ENCODE peak calls at places on chromosomes 11 and 22, in nine cellular contexts. S is BJ, H is neural progenitor cell, R is astrocyte of the spinal cord, V is fibroblast of lung, C is psoas muscle, U is fibroblast of the aortic adventitia, N is prostate gland, M is GM23338. Z is an unnamed sample.

GRCh38 chr11:843818-844692 is 1.4 kb downstream of the TSPAN4 start:
- DNase-seq in U (peak; percentile 99), H (peak; percentile 91), N (peak; percentile 73), S (peak; percentile 83), V (peak; percentile 96), C (peak; percentile 96), M (peak; percentile 98), R (peak; percentile 94), Z (peak; percentile 95)

GRCh38 chr11:76152086-76152658 is 54.1 kb downstream of the WNT11 start:
- DNase-seq in H (peak; percentile 90), M (peak; percentile 91), N (peak; percentile 79), U (peak; percentile 77), V (peak; percentile 76), R (peak; percentile 75), S (no peak), C (peak; percentile 95), Z (peak; percentile 74)

GRCh38 chr11:62245271-62245753 is 3.3 kb downstream of the SCGB1D2 start:
- DNase-seq in C (no peak), H (peak; percentile 72), V (peak; percentile 14), M (peak; percentile 75), R (peak; percentile 33), U (peak; percentile 35), N (no peak), S (no peak), Z (peak; percentile 41)

GRCh38 chr11:67293090-67293489 is 4.0 kb downstream of the ANKRD13D start:
- DNase-seq in N (no peak), H (no peak), M (no peak), V (peak; percentile 49), U (no peak), S (no peak), R (peak; percentile 18), C (no peak), Z (peak; percentile 83)

GRCh38 chr11:46026616-46027293 is 94.5 kb downstream of the PHF21A start:
- DNase-seq in N (no peak), C (no peak), V (no peak), H (no peak), M (no peak), U (peak; percentile 60), S (no peak), R (peak; percentile 16), Z (peak; percentile 48)

GRCh38 chr11:69371731-69372588 is 78.0 kb downstream of the MYEOV start:
- DNase-seq in S (no peak), V (no peak), H (no peak), U (no peak), C (peak; percentile 24), R (no peak), M (no peak), N (no peak), Z (no peak)

GRCh38 chr22:39773976-39774539 is 119.5 kb downstream of the ENTHD1 start:
- DNase-seq in U (no peak), C (no peak), H (no peak), R (no peak), V (no peak), N (peak; percentile 21), M (no peak), S (no peak), Z (peak; percentile 16)

GRCh38 chr22:50326225-50326958 is 420 bp downstream of the DENND6B start:
- DNase-seq in U (no peak), R (no peak), H (no peak), S (no peak), N (no peak), V (no peak), C (no peak), M (no peak), Z (no peak)

GRCh38 chr11:7673724-7674434 is 579 bp upstream of the CYB5R2 start:
- DNase-seq in U (peak; percentile 13), N (no peak), H (peak; percentile 81), V (peak; percentile 33), M (peak; percentile 90), R (peak; percentile 5), C (no peak), S (no peak), Z (peak; percentile 49)

GRCh38 chr11:64566042-64566914 is 24.7 kb upstream of the SLC22A12 start:
- DNase-seq in N (peak; percentile 77), R (peak; percentile 81), U (peak; percentile 76), S (no peak), M (peak; percentile 90), H (peak; percentile 83), V (peak; percentile 81), C (no peak), Z (peak; percentile 93)

DNA sequence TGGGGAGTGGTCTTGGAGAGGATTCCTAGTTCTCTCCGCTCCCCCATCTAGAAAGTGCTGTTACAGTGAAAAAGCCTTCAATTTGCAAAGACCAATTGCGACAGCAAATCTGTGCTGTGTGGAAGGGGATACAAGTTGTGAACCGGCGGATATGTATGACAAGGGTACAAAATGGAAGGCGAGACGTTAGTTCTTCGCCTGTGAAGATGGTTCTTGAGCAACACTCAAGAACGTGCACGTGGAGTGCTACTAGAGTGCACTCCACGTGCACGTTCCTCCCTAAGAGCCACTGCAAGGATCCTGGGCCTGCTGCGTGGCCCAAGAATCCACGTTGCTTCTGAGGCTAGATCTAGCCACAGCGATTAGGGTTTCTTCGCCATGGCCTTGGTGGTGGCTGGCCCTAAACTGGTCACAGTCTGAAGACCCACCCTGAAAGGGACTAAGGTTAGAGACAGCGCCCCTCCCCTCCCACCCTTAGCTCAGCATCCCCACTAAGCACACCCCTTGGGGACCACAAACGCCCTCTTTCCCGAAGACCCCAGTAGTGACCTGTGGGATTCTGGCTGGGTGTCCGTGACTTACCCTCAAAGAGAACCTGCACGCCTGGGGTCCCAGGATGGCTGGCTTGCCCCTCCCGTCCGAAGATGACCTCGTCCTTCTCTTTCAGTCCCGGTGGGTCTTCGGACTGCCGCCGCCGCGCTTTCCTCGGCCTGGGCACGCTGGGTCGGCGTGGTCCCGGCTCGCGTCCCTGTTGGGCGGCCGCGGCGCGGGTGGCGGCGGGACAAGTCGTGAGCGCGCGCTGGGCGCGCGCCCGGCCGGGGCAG is 519 bp upstream of the PDE3B start:
- DNase-seq in H (peak; percentile 5), R (no peak), U (no peak), N (no peak), C (no peak), M (peak; percentile 5), V (no peak), S (no peak), Z (no peak)
- H3K4me3 ChIP-seq in H (peak overlapping the region; percentile 98), R (peak overlapping the region; percentile 59), U (peak overlapping the region; percentile 73), N (peak overlapping the region; percentile 89), C (peak overlapping the region; percentile 87), M (peak overlapping the region; percentile 88), V (peak overlapping the region; percentile 85), S (peak overlapping the region; percentile 45), Z (peak overlapping the region; percentile 63)

GRCh38 chr11:112583246-112583893 is 322.7 kb upstream of the PLET1 start:
- DNase-seq in U (no peak), C (no peak), M (no peak), S (no peak), V (no peak), N (no peak), H (no peak), R (no peak), Z (no peak)

GRCh38 chr11:112587664-112588063 is 327.0 kb upstream of the PLET1 start:
- DNase-seq in M (no peak), U (no peak), S (no peak), R (no peak), V (no peak), C (no peak), H (no peak), N (no peak), Z (no peak)

GRCh38 chr11:112581747-112582146 is 321.1 kb upstream of the PLET1 start:
- DNase-seq in S (no peak), C (no peak), M (no peak), R (no peak), N (no peak), U (no peak), V (no peak), H (no peak), Z (no peak)

GRCh38 chr11:112582366-112582765 is 321.7 kb upstream of the PLET1 start:
- DNase-seq in N (no peak), M (no peak), C (no peak), V (no peak), R (no peak), U (no peak), S (no peak), H (no peak), Z (no peak)

DNA sequence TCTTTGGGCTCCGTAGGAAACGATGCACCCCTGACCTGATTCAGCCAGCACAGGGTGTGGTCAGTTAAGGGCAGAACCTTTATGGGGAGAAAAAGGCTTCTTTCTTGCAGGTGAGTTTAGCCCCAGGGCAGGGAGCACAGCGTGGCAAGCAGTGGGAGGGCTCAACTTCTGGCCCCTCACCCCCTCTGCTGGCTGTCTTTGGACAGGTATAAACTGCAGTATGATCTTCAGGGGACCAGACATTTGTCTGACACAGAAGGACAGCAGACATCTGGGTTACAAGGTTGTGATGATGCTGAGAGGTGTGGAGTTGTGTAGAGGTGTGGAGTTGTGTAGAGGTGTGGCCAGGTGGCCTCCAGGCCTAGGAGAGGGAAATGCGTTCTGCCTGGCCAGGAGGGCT is 324.0 kb upstream of the PLET1 start:
- DNase-seq in U (no peak), H (peak; percentile 54), N (no peak), V (no peak), S (no peak), C (no peak), M (peak; percentile 71), R (no peak), Z (peak; percentile 13)
- TF ChIP-seq CTCF in U (no peak), H (peak; percentile 54), N (no peak), V (no peak), S (no peak), C (peak; percentile 8), M (peak; percentile 77), R (peak; percentile 13), Z (peak; percentile 25)

DNA sequence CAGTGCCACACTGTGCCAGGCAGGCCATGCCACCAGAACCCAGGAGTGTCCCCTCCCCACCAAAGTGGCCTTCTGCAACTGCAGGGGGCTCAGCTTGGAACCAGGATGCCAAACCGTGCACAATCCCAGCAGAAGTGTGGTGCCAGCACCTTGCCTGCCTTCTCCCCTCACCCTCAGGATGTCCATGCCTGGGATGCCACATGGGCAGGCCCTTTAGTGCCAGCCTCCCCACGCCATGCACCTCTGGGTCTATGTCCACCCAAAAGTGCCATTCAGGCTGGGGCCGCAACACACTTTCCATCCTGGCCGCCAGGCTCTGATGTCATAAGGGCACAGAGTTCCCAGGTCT is 8.7 kb upstream of the TBC1D22A start:
- DNase-seq in H (no peak), V (no peak), M (no peak), R (no peak), N (no peak), U (no peak), C (no peak), S (no peak), Z (no peak)
- H3K4me3 ChIP-seq in H (no peak overlapping the region), V (peak overlapping the region; percentile 16), M (no peak overlapping the region), R (no peak overlapping the region), N (no peak overlapping the region), U (no peak overlapping the region), C (peak overlapping the region; percentile 46), S (no peak overlapping the region), Z (no peak overlapping the region)

DNA sequence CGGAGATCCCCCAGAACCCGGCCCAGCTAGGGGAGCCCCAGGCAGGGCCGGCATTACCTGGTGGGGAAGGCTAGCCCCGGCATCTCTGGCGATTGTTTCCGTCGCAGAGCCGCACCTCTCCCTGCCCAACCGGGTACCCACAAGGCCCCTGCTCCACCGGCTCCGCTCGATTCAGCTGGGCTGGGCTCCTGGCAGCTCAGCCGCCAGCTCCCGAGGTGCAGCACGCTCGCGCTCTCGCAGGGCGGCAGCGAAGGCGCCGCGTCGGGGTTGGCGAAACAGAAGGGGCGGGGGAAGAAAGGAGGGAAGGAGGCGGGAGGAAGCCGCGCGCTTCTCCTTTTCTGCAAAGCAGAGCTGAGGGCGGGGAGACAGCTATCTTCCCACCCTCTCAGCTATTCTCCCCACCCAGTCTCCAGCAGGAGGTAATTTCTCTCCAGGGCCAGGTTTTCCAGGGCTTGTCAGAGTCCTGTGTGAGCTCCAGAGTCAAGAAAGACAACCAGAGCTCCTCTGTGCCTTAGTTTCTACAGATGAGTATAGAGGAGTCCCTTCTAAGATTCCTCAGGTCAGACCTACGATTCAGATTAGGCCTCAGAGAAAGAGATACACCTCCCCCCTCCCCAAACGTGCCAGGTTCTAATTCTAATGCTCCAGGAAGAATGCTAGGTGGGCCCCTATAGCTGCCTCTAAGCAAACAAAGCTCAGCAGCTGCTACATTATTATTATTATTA is 62.0 kb downstream of the PAK1 start:
- DNase-seq in C (peak; percentile 91), S (peak; percentile 46), H (peak; percentile 94), U (peak; percentile 80), N (peak; percentile 81), R (peak; percentile 92), V (peak; percentile 81), M (peak; percentile 96), Z (peak; percentile 83)
- TF ChIP-seq CTCF in C (no peak), S (peak; percentile 39), H (no peak), U (no peak), N (no peak), R (no peak), V (peak; percentile 20), M (no peak), Z (peak; percentile 9)

Z was measured in fibroblast of villous mesenchyme.